ENCODE peak calls at places on chromosome X, in four cellular contexts. B is A549, V is IMR-90, E is K562. N is an unnamed sample.

GRCh38 chrX:150450519-150451177 is 87.5 kb downstream of the MAMLD1 start:
- DNase-seq in V (no peak), E (no peak), B (no peak), N (no peak)

GRCh38 chrX:120406638-120407037 is 44.7 kb downstream of the ATP1B4 start:
- DNase-seq in E (no peak), B (no peak), V (no peak), N (no peak)

GRCh38 chrX:87702795-87703194 is 185.2 kb downstream of the KLHL4 start:
- DNase-seq in E (no peak), V (no peak), B (no peak), N (no peak)

GRCh38 chrX:104420907-104421306 is 145.1 kb upstream of the IL1RAPL2 start:
- DNase-seq in V (no peak), B (no peak), E (no peak), N (no peak)

GRCh38 chrX:10828640-10829039 is 208.3 kb upstream of the MID1 start:
- DNase-seq in B (no peak), E (no peak), V (no peak), N (no peak)

GRCh38 chrX:53435997-53436396 is 1.8 kb upstream of the HSD17B10 start:
- DNase-seq in V (peak; percentile 67), B (peak; percentile 70), E (peak; percentile 74), N (peak; percentile 9)

GRCh38 chrX:7062912-7063311 is 84.6 kb upstream of the STS start:
- DNase-seq in V (no peak), E (no peak), B (no peak), N (no peak)

GRCh38 chrX:151997539-151997938 is 23.1 kb upstream of the GABRE start:
- DNase-seq in B (no peak), E (no peak), V (no peak), N (no peak)

GRCh38 chrX:76148753-76149152 is 24.1 kb upstream of the PBDC1 start:
- DNase-seq in E (no peak), V (peak; percentile 33), B (no peak), N (peak; percentile 45)

GRCh38 chrX:7286461-7286860 is 138.5 kb upstream of the PUDP start:
- DNase-seq in B (no peak), E (no peak), V (peak; percentile 12), N (no peak)

GRCh38 chrX:69238153-69238959 is 73.1 kb upstream of the PJA1 start:
- DNase-seq in B (no peak), V (no peak), E (no peak), N (no peak)

GRCh38 chrX:139831689-139832456 is 101.0 kb downstream of the ATP11C start:
- DNase-seq in B (no peak), V (peak; percentile 70), E (no peak), N (no peak)

GRCh38 chrX:140821280-140821679 is 111.7 kb downstream of the LINC00632 start:
- DNase-seq in E (no peak), V (no peak), B (no peak), N (no peak)

GRCh38 chrX:128928636-128929035 is 594.7 kb downstream of the SMARCA1 start:
- DNase-seq in E (no peak), V (no peak), B (no peak), N (no peak)

GRCh38 chrX:20382518-20383291 is 116.0 kb upstream of the RPS6KA3 start:
- DNase-seq in B (peak; percentile 41), E (no peak), V (no peak), N (peak; percentile 12)

GRCh38 chrX:70754169-70754843 is 154.2 kb downstream of the TEX11 start:
- DNase-seq in V (no peak), E (no peak), B (no peak), N (no peak)

GRCh38 chrX:100090931-100091330 is 319.1 kb downstream of the PCDH19 start:
- DNase-seq in B (no peak), V (no peak), E (no peak), N (no peak)

GRCh38 chrX:148995661-148996060 is 495.2 kb downstream of the AFF2 start:
- DNase-seq in B (no peak), V (no peak), E (no peak), N (no peak)

GRCh38 chrX:139982856-139983255 is 17.5 kb upstream of the CXorf66 start:
- DNase-seq in B (no peak), E (no peak), V (no peak), N (no peak)

GRCh38 chrX:18288716-18289115 is 65.8 kb downstream of the SCML2 start:
- DNase-seq in B (no peak), V (no peak), E (no peak), N (no peak)

GRCh38 chrX:100830547-100830946 is 10.4 kb downstream of the CSTF2 start:
- DNase-seq in E (no peak), B (no peak), V (no peak), N (peak; percentile 9)

GRCh38 chrX:13223868-13224555 is 95.8 kb downstream of the ATXN3L start:
- DNase-seq in B (peak; percentile 64), V (peak; percentile 91), E (no peak), N (no peak)

GRCh38 chrX:10484683-10485247 is 135.6 kb downstream of the MID1 start:
- DNase-seq in B (no peak), E (no peak), V (peak; percentile 23), N (no peak)

GRCh38 chrX:153946910-153947769 is 2.7 kb upstream of the RENBP start:
- DNase-seq in B (peak; percentile 72), V (peak; percentile 68), E (peak; percentile 79), N (no peak)

GRCh38 chrX:1493317-1493856 is 40.7 kb upstream of the ASMTL start:
- DNase-seq in V (no peak), B (no peak), E (no peak), N (no peak)

GRCh38 chrX:20913760-20914159 is 460.5 kb upstream of the CNKSR2 start:
- DNase-seq in E (no peak), V (no peak), B (no peak), N (no peak)

GRCh38 chrX:2898861-2899512 is 30.2 kb downstream of the ARSD start:
- DNase-seq in E (no peak), V (no peak), B (no peak), N (no peak)

GRCh38 chrX:130172127-130172834 is 519 bp downstream of the RAB33A start:
- DNase-seq in V (no peak), B (no peak), E (no peak), N (no peak)

GRCh38 chrX:109873576-109873975 is 129.3 kb upstream of the TMEM164 start:
- DNase-seq in E (no peak), B (no peak), V (no peak), N (no peak)

GRCh38 chrX:120223374-120223773 is 27.2 kb upstream of the ZBTB33 start:
- DNase-seq in V (no peak), B (no peak), E (no peak), N (no peak)

GRCh38 chrX:47936940-47937317 is 66.9 kb downstream of the ZNF182 start:
- DNase-seq in V (no peak), B (no peak), E (no peak), N (no peak)

GRCh38 chrX:47940448-47940847 is 63.3 kb downstream of the ZNF182 start:
- DNase-seq in B (no peak), V (no peak), E (no peak), N (no peak)

GRCh38 chrX:47941423-47941822 is 62.4 kb downstream of the ZNF182 start:
- DNase-seq in B (no peak), E (no peak), V (no peak), N (no peak)

DNA sequence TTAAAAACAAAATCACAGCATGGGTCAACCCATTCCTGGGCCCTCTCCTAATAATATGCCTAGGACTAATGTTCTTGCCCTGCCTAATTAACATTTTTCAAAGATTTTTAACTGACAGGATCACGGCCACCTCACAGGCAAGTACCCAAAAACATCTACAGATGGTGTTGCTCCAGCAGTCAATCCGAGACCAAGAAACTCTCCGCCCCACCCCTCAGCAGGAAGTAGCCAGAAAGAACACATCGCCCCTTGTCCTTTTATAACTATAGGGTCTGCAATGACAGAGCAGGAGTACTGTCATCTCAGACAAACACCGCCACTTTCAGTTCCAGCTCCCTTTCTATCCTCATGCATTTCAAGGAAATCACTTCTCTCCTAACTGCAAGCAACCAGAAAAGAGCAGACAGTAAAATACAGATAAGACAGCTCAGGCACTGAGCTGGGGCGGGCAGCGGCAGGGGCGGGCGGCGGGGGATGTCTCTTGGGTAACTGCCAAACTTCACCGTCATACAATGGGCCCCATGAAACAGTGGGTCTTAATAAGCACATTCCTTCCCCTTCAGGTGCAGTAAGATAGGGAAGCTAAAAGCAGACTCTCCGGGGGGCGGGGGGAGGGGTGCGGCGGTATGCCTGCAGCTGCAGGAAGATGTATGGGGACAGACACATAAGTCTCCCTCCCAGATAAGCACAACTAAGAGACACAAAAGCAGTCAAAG is 67.4 kb downstream of the ZNF182 start:
- DNase-seq in B (no peak), E (peak; percentile 68), V (no peak), N (no peak)
- TF ChIP-seq ELK1 in B (no peak), E (no peak), V (no peak), N (no peak)

DNA sequence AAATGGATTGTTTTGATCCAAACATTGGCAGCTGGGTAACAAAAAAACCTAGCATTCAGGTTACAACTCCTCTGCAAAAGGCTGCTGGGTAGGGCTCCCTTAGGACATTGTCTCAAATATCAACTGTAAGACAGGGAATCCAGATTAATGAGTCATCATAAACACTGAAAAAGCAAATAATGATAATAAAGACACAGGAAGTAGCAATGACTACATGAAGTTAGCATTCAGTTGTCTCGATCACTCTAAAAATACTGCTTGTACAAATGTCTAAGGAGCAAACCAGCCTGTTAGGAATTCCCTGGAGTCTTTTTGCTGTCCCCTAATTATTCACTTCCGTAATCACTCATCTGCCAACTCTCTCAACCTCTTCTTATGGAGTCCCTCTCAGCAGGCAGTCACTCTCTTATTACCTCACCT is 259.2 kb downstream of the GPC3 start:
- DNase-seq in E (no peak), B (peak; percentile 18), V (peak; percentile 73), N (no peak)
- TF ChIP-seq ELK1 in E (no peak), B (no peak), V (no peak), N (no peak)

GRCh38 chrX:79263550-79263949 is 103.6 kb downstream of the ITM2A start:
- DNase-seq in V (no peak), E (no peak), B (no peak), N (no peak)

GRCh38 chrX:79259073-79259689 is 108.0 kb downstream of the ITM2A start:
- DNase-seq in E (no peak), B (no peak), V (no peak), N (peak; percentile 99)
- TF ChIP-seq ELK1 in E (no peak), B (no peak), V (no peak), N (no peak)

DNA sequence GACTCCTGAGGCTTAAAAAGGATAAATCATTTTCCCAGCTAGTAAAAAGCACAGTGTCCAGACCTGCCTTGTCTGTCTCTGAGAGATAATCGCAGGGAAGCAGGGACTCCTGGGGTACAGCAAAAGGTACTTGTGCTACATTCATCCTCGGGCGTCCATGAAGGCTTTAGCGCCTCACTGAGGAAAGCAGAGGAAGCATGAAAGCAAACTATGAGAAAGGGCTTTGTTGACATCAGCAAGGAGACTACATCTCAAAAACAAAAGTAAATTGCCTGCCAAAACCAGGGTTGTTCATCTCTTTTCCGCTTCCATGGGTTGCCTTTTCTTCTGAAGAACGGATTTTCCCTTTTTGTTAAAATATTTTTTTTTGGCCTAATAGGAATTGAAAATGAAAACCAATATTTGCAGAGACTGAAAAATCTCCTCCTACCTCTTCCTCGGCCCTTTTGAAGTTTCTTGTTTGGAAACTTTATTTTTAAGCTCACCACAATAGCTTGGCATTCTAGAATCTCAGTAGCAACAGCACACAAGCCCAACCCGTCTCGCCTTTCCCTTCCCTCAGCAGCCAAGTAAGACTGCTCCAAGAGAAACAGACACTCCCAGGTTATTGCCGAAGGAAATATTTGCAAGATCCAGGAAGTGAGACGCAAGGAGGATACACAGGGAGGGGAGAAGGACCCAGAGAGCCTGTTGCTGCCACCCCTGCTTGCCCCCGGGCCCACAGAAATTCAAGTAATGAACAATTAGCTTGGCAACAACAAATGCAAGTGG is 148.3 kb upstream of the DGKK start:
- DNase-seq in V (no peak), B (no peak), E (no peak), N (no peak)
- TF ChIP-seq ELK1 in V (no peak), B (no peak), E (no peak), N (no peak)

GRCh38 chrX:134782796-134783195 is 124.5 kb upstream of the PLAC1 start:
- DNase-seq in B (no peak), E (no peak), V (peak; percentile 59), N (no peak)
- TF ChIP-seq ELK1 in B (no peak), E (no peak), V (no peak), N (no peak)